ENCODE peak calls at places on chromosomes 6 and 20, in eight cellular contexts. Z is T-helper 17 cell; K is right cardiac atrium; J is CD8-positive, alpha-beta T cell; R is psoas muscle; F is heart right ventricle; H is CD4-positive, alpha-beta T cell; B is mucosa of descending colon. I is an unnamed sample. For H3K9me3, the result is how much of the 10 kb centered on the place peaks cover.

GRCh38 chr6:143401060-143401426 is 49.5 kb downstream of the ADAT2 start:
- ATAC-seq in K (no peak), H (no peak), R (no peak), J (no peak), B (no peak), Z (no peak), F (no peak), I (no peak)

GRCh38 chr6:92109256-92109655 is 1310.1 kb downstream of the EPHA7 start:
- ATAC-seq in B (no peak), H (no peak), J (no peak), K (no peak), R (no peak), Z (no peak), F (no peak), I (no peak)

GRCh38 chr6:14074723-14075503 is 42.7 kb upstream of the CD83 start:
- ATAC-seq in H (peak), J (peak), R (no peak), B (peak), Z (peak), K (peak), F (peak), I (no peak)

GRCh38 chr6:154653853-154654252 is 79.4 kb upstream of the SCAF8 start:
- ATAC-seq in Z (no peak), R (peak), B (peak), J (no peak), H (no peak), F (peak), K (peak), I (peak)

GRCh38 chr6:2020909-2021308 is 224.5 kb downstream of the GMDS start:
- ATAC-seq in J (no peak), B (no peak), R (no peak), F (peak), K (peak), Z (no peak), H (no peak), I (no peak)

GRCh38 chr20:61842011-61842410 is 223.7 kb downstream of the TAF4 start:
- ATAC-seq in F (no peak), Z (no peak), R (no peak), B (no peak), J (no peak), H (no peak), K (no peak), I (no peak)

GRCh38 chr6:6330407-6330806 is 9.9 kb upstream of the F13A1 start:
- ATAC-seq in F (no peak), R (no peak), H (no peak), B (no peak), J (no peak), Z (no peak), K (no peak), I (no peak)

GRCh38 chr6:109523478-109523877 is 40.5 kb upstream of the ZBTB24 start:
- ATAC-seq in K (no peak), R (no peak), F (no peak), H (no peak), Z (no peak), J (no peak), B (peak), I (no peak)

GRCh38 chr6:142796024-142796423 is 149.0 kb downstream of the HIVEP2 start:
- ATAC-seq in R (no peak), F (no peak), K (no peak), B (no peak), H (no peak), J (no peak), Z (peak), I (no peak)

GRCh38 chr20:34579936-34580587 is 21.5 kb downstream of the MAP1LC3A start:
- ATAC-seq in R (no peak), K (no peak), B (peak), Z (peak), F (no peak), H (peak), J (peak), I (no peak)

GRCh38 chr20:23493172-23493772 is 2.4 kb downstream of the CST8 start:
- ATAC-seq in F (no peak), K (no peak), J (no peak), R (no peak), B (no peak), Z (no peak), H (no peak), I (no peak)

GRCh38 chr20:17856024-17856564 is 112.5 kb downstream of the SNX5 start:
- ATAC-seq in K (no peak), J (no peak), H (peak), R (no peak), Z (peak), B (peak), F (no peak), I (no peak)

DNA sequence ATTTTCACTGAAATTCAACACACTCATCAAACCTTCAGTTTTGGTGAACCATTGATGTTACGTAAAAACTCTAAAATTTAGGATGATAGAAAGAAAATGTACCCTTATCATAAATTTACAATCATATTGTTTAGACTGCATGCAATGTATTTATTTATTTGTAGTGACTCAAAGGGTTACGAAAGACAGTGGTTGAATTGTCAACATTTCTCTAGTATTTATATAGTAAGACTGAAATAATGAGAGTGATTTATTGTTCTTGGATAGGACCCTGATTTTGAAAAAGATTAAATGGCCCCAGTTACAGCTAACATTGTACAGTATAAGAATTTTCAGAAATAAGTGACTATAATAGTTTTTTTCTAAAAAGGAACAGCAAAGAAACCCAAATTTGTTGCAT is 591.5 kb downstream of the RFPL4B start:
- ATAC-seq in H (no peak), R (no peak), Z (no peak), F (no peak), B (no peak), K (no peak), J (no peak), I (no peak)
- H3K9me3 ChIP-seq in H (under half), R (under half), Z (under half), F (under half), B (under half), K (under half), J (under half), I (under half)

GRCh38 chr6:105075210-105075609 is 104.6 kb downstream of the POPDC3 start:
- ATAC-seq in K (no peak), H (no peak), Z (no peak), J (no peak), B (no peak), F (no peak), R (no peak), I (no peak)
- H3K9me3 ChIP-seq in K (under half), H (under half), Z (under half), J (under half), B (under half), F (under half), R (under half), I (under half)

GRCh38 chr20:31446084-31446819 is 5.8 kb downstream of the DEFB123 start:
- ATAC-seq in B (no peak), F (no peak), J (no peak), H (no peak), Z (no peak), K (peak), R (no peak), I (no peak)

GRCh38 chr20:31452575-31452974 is 12.1 kb downstream of the DEFB123 start:
- ATAC-seq in Z (no peak), K (no peak), H (no peak), B (no peak), F (no peak), R (no peak), J (no peak), I (no peak)

GRCh38 chr20:31454374-31454773 is 13.9 kb downstream of the DEFB123 start:
- ATAC-seq in J (no peak), B (no peak), K (no peak), H (no peak), F (no peak), R (no peak), Z (no peak), I (no peak)

GRCh38 chr20:31449511-31450128 is 9.2 kb downstream of the DEFB123 start:
- ATAC-seq in J (no peak), B (no peak), R (no peak), Z (no peak), K (no peak), H (no peak), F (no peak), I (no peak)
- H3K9me3 ChIP-seq in J (under half), B (under half), R (under half), Z (under half), K (under half), H (under half), F (under half), I (under half)

GRCh38 chr6:102195311-102195710 is 801.8 kb downstream of the GRIK2 start:
- ATAC-seq in K (no peak), B (no peak), R (no peak), H (no peak), J (no peak), Z (no peak), F (no peak), I (no peak)
- H3K9me3 ChIP-seq in K (under half), B (half or more), R (under half), H (under half), J (under half), Z (under half), F (under half), I (under half)